ENCODE peak calls at places on chromosomes 6 and 20, in nine cellular contexts. O is body of pancreas, V is mesothelial cell of epicardium, W is GM13977, P is fibroblast of the aortic adventitia, F is lung, I is WTC11, S is SK-N-SH, U is neural crest cell. K is an unnamed sample.

GRCh38 chr6:142361765-142362540 is 60.1 kb downstream of the ADGRG6 start:
- DNase-seq in O (no peak), V (no peak), W (no peak), P (peak; percentile 88), F (no peak), I (no peak), S (no peak), U (no peak), K (no peak)

GRCh38 chr6:84094050-84094435 is 60.5 kb downstream of the MRAP2 start:
- DNase-seq in O (no peak), V (no peak), W (no peak), P (peak; percentile 86), F (no peak), I (no peak), S (no peak), U (no peak), K (no peak)

GRCh38 chr6:27374824-27375612 is 13.5 kb upstream of the ZNF391 start:
- DNase-seq in O (peak; percentile 90), V (peak; percentile 74), W (peak; percentile 77), P (peak; percentile 43), F (peak; percentile 86), I (peak; percentile 91), S (peak; percentile 83), U (peak; percentile 36), K (no peak)

GRCh38 chr20:62601172-62601571 is 41.1 kb upstream of the SLCO4A1 start:
- DNase-seq in O (no peak), V (no peak), W (no peak), P (no peak), F (no peak), I (no peak), S (no peak), U (no peak), K (no peak)

GRCh38 chr6:12008366-12009179 is 3.5 kb upstream of the HIVEP1 start:
- DNase-seq in O (peak; percentile 81), V (peak; percentile 89), W (peak; percentile 84), P (peak; percentile 62), F (peak; percentile 88), I (peak; percentile 73), S (peak; percentile 89), U (peak; percentile 77), K (peak; percentile 89)

GRCh38 chr6:81054011-81054410 is 698.5 kb downstream of the TENT5A start:
- DNase-seq in O (no peak), V (no peak), W (no peak), P (peak; percentile 10), F (no peak), I (no peak), S (no peak), U (no peak), K (no peak)

GRCh38 chr20:38034108-38034649 is 633 bp downstream of the RPRD1B start:
- DNase-seq in O (no peak), V (no peak), W (no peak), P (no peak), F (no peak), I (no peak), S (no peak), U (no peak), K (no peak)

GRCh38 chr6:47200536-47201334 is 109.0 kb downstream of the TNFRSF21 start:
- DNase-seq in O (no peak), V (no peak), W (no peak), P (no peak), F (no peak), I (no peak), S (no peak), U (no peak), K (no peak)

GRCh38 chr6:27593200-27593818 is 120.4 kb upstream of the ZNF184 start:
- DNase-seq in O (no peak), V (no peak), W (no peak), P (no peak), F (no peak), I (no peak), S (no peak), U (no peak), K (no peak)

GRCh38 chr6:161434331-161434730 is 160.5 kb upstream of the AGPAT4 start:
- DNase-seq in O (peak; percentile 51), V (no peak), W (no peak), P (peak; percentile 48), F (no peak), I (no peak), S (no peak), U (no peak), K (no peak)

GRCh38 chr6:149389509-149390297 is 10.4 kb upstream of the SUMO4 start:
- DNase-seq in O (no peak), V (no peak), W (no peak), P (peak; percentile 24), F (no peak), I (no peak), S (no peak), U (no peak), K (no peak)

GRCh38 chr6:17497701-17498100 is 102.4 kb upstream of the FAM8A1 start:
- DNase-seq in O (no peak), V (no peak), W (no peak), P (no peak), F (no peak), I (no peak), S (no peak), U (no peak), K (no peak)

GRCh38 chr6:119716668-119717270 is 367.2 kb upstream of the MAN1A1 start:
- DNase-seq in O (no peak), V (no peak), W (no peak), P (no peak), F (no peak), I (no peak), S (no peak), U (no peak), K (no peak)

GRCh38 chr6:41503841-41504525 is 42.2 kb upstream of the FOXP4 start:
- DNase-seq in O (peak; percentile 45), V (peak; percentile 71), W (peak; percentile 84), P (peak; percentile 66), F (no peak), I (peak; percentile 40), S (peak; percentile 82), U (no peak), K (no peak)

GRCh38 chr6:5695260-5696245 is 311.2 kb downstream of the NRN1 start:
- DNase-seq in O (no peak), V (no peak), W (no peak), P (peak; percentile 58), F (no peak), I (no peak), S (no peak), U (no peak), K (no peak)

GRCh38 chr6:1015819-1016218 is 296.1 kb upstream of the FOXQ1 start:
- DNase-seq in O (peak; percentile 42), V (no peak), W (no peak), P (no peak), F (no peak), I (no peak), S (no peak), U (no peak), K (peak; percentile 72)
- TF ChIP-seq CTCF in O (peak; percentile 33), V (no peak), W (no peak), P (no peak), F (no peak), I (no peak), S (no peak), U (no peak), K (no peak)

DNA sequence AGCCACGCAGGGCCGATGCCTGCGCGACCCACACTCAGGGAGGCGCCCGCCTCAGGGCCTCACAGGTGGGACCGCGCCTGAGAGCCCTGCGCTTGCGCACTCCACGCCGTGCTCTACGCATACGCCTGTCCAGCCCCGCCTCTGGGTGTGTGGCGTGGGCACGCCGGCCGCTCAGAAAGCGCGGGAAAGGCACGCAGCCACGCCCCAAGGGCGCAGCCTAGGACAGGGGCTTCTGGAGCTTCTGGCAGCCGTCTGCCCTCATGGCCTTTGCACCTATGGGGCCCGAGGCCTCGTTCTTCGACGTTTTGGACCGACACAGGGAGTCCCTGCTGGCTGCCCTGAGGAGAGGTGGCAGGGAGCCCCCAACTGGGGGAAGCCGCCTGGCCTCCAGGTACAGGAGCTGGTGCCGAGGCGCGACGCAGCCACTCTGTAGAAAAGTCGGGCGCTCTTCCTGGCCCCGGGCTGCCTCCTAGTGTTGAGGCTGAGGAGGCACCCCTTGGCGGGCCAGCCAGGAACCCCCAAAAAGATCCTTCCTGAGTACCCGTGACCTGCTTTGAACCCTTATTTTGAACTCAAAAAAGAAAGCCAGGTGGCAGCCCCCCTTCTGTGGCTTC is at the start of gene SPO11:
- DNase-seq in O (peak; percentile 36), V (no peak), W (no peak), P (no peak), F (no peak), I (peak; percentile 76), S (peak; percentile 37), U (peak; percentile 14), K (peak; percentile 83)
- TF ChIP-seq CTCF in O (peak; percentile 17), V (no peak), W (peak; percentile 19), P (no peak), F (no peak), I (peak; percentile 58), S (no peak), U (peak; percentile 51), K (no peak)

GRCh38 chr6:139289233-139289632 is 2.6 kb downstream of the TXLNB start:
- DNase-seq in O (no peak), V (no peak), W (no peak), P (no peak), F (no peak), I (no peak), S (no peak), U (no peak), K (no peak)

GRCh38 chr6:139285590-139285989 is 6.2 kb downstream of the TXLNB start:
- DNase-seq in O (no peak), V (no peak), W (no peak), P (no peak), F (no peak), I (no peak), S (no peak), U (no peak), K (no peak)

GRCh38 chr6:139288496-139289040 is 3.2 kb downstream of the TXLNB start:
- DNase-seq in O (no peak), V (no peak), W (no peak), P (no peak), F (no peak), I (no peak), S (no peak), U (no peak), K (no peak)

GRCh38 chr6:139290787-139291294 is 957 bp downstream of the TXLNB start:
- DNase-seq in O (no peak), V (no peak), W (peak; percentile 79), P (peak; percentile 61), F (no peak), I (no peak), S (no peak), U (no peak), K (no peak)

DNA sequence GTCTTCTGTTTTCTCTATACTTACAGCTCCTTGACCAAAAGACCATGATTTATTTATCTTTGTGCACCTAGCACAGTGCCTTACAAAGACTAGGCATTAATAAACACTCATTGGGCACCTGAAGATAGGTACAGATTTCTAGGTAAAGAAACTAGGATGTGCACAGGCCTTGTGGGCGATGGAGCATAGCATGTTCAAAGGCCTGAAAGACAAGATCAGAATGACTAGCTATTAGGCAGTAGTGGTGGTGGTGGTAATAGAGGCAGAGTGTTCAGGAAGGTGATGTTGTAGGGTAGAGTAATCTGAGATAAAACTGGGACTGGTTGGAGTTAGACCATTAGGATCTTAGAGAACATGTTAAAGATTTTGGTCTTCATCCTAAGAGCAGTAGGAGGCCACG is 3.9 kb downstream of the TXLNB start:
- DNase-seq in O (no peak), V (no peak), W (peak; percentile 31), P (no peak), F (no peak), I (no peak), S (no peak), U (no peak), K (no peak)
- TF ChIP-seq CTCF in O (no peak), V (no peak), W (no peak), P (no peak), F (no peak), I (no peak), S (no peak), U (no peak), K (no peak)

GRCh38 chr20:35883778-35884540 is 70.3 kb downstream of the SCAND1 start:
- DNase-seq in O (peak; percentile 71), V (peak; percentile 63), W (peak; percentile 43), P (peak; percentile 100), F (peak; percentile 66), I (peak; percentile 72), S (peak; percentile 61), U (peak; percentile 57), K (peak; percentile 91)
- TF ChIP-seq CTCF in O (peak; percentile 74), V (peak; percentile 32), W (peak; percentile 72), P (peak; percentile 64), F (peak; percentile 58), I (no peak), S (peak; percentile 85), U (peak; percentile 75), K (peak; percentile 93)